ENCODE peak calls at places on chromosomes 13 and 19, in five cellular contexts. H is esophagus squamous epithelium, N is neural progenitor cell, A is cardiac fibroblast, Y is IMR-90. R is an unnamed sample.

GRCh38 chr19:13102666-13103584 is at the start of gene LYL1:
- DNase-seq in H (no peak), N (peak; percentile 83), A (peak; percentile 77), Y (no peak), R (no peak)

GRCh38 chr19:56671613-56671994 is at the start of gene ZNF835:
- DNase-seq in H (peak; percentile 28), N (no peak), A (peak; percentile 58), Y (no peak), R (no peak)

GRCh38 chr13:103351035-103351828 is 285.0 kb upstream of the SLC10A2 start:
- DNase-seq in H (no peak), N (peak; percentile 4), A (peak; percentile 39), Y (no peak), R (no peak)

GRCh38 chr13:41231786-41232185 is 31.6 kb downstream of the MTRF1 start:
- DNase-seq in H (no peak), N (no peak), A (peak; percentile 47), Y (peak; percentile 37), R (no peak)

GRCh38 chr19:11578342-11579142 is 1.1 kb upstream of the ACP5 start:
- DNase-seq in H (no peak), N (peak; percentile 25), A (peak; percentile 25), Y (no peak), R (no peak)

GRCh38 chr13:35767256-35767981 is 290.9 kb upstream of the MAB21L1 start:
- DNase-seq in H (no peak), N (no peak), A (no peak), Y (no peak), R (no peak)

GRCh38 chr13:47334173-47334572 is 437.3 kb upstream of the HTR2A start:
- DNase-seq in H (no peak), N (no peak), A (peak; percentile 76), Y (peak; percentile 93), R (no peak)

GRCh38 chr13:32246468-32246867 is 68.7 kb downstream of the ZAR1L start:
- DNase-seq in H (no peak), N (peak; percentile 83), A (peak; percentile 86), Y (peak; percentile 76), R (peak; percentile 44)

GRCh38 chr19:17834350-17835181 is 13.2 kb downstream of the JAK3 start:
- DNase-seq in H (no peak), N (peak; percentile 58), A (no peak), Y (no peak), R (no peak)

GRCh38 chr19:41540041-41540695 is 35.8 kb upstream of the CEACAM21 start:
- DNase-seq in H (no peak), N (no peak), A (no peak), Y (no peak), R (no peak)

GRCh38 chr19:41543582-41543981 is 32.4 kb upstream of the CEACAM21 start:
- DNase-seq in H (no peak), N (no peak), A (no peak), Y (no peak), R (no peak)

GRCh38 chr19:41542622-41543021 is 33.3 kb upstream of the CEACAM21 start:
- DNase-seq in H (no peak), N (no peak), A (no peak), Y (no peak), R (no peak)

GRCh38 chr19:41545547-41545946 is 30.4 kb upstream of the CEACAM21 start:
- DNase-seq in H (no peak), N (no peak), A (no peak), Y (no peak), R (no peak)

DNA sequence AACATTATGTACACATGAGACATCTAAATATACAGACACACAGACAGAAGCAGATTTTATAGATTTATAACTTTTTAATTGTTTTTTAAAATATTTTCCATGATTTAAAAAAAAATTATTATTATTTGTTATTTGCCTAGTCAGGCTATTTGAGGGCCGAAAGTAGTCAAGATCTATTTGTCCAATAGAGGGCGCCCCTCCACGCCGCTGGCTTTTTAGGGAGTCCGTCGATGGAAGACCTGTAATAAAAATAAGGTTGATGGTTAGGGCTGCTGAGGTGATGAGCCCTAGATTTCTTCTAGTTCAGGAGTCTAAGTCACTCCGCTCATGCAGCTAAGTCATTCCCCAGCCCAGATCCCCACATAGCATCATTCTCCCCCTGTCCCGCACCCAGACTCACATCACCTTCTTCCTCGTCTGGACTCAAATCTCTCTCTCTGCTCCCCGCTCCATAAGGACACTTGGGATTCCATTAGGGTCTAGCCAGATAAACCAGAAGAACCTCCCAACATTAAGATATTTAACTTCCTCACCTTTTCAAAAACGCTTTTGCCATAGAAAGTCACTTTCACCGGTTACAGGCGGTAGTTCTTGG is 33.9 kb upstream of the CEACAM21 start:
- DNase-seq in H (no peak), N (peak; percentile 57), A (peak; percentile 54), Y (peak; percentile 4), R (no peak)
- TF ChIP-seq CTCF in H (peak; percentile 56), N (peak; percentile 61), A (peak; percentile 67), Y (peak; percentile 39), R (peak; percentile 64)

GRCh38 chr19:46718157-46718933 is 1.4 kb upstream of the PRKD2 start:
- DNase-seq in H (no peak), N (peak; percentile 30), A (no peak), Y (no peak), R (peak; percentile 75)

GRCh38 chr19:46717034-46717715 is at the start of gene PRKD2:
- DNase-seq in H (no peak), N (peak; percentile 96), A (peak; percentile 87), Y (peak; percentile 68), R (no peak)

GRCh38 chr19:46718934-46719551 is 2.1 kb upstream of the PRKD2 start:
- DNase-seq in H (no peak), N (no peak), A (no peak), Y (no peak), R (peak; percentile 72)

GRCh38 chr19:46716672-46717033 is 261 bp downstream of the PRKD2 start:
- DNase-seq in H (no peak), N (peak; percentile 58), A (no peak), Y (no peak), R (no peak)

DNA sequence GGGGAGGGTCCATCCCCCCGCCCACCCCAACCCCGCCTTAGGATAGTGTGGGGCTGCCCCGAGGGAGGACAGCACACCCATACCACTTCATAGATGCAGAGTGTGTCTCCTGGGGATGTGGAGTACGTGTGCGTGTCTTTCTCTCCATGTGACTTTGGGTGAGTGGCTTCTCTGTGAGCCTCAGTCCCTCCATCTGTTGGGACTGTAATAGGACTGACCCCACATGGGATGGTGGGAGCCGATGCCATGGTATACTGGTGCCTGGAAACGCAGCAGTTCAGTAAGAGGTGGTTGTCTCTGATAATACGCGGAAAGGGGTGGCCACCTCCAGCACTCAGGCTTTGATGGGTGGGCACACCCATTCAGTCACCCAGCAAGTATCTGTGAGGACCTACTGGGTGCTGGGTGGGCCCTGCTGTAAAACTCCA is 816 bp upstream of the PRKD2 start:
- DNase-seq in H (no peak), N (no peak), A (no peak), Y (no peak), R (no peak)
- H3K4me3 ChIP-seq in H (peak overlapping the region; percentile 80), N (peak overlapping the region; percentile 99), A (peak overlapping the region; percentile 73), Y (peak overlapping the region; percentile 93), R (peak overlapping the region; percentile 72)

GRCh38 chr19:40533508-40533907 is 43.2 kb upstream of the SHKBP1 start:
- DNase-seq in H (no peak), N (no peak), A (no peak), Y (no peak), R (no peak)
- TF ChIP-seq CTCF in H (no peak), N (peak; percentile 25), A (peak; percentile 42), Y (peak; percentile 14), R (no peak)

DNA sequence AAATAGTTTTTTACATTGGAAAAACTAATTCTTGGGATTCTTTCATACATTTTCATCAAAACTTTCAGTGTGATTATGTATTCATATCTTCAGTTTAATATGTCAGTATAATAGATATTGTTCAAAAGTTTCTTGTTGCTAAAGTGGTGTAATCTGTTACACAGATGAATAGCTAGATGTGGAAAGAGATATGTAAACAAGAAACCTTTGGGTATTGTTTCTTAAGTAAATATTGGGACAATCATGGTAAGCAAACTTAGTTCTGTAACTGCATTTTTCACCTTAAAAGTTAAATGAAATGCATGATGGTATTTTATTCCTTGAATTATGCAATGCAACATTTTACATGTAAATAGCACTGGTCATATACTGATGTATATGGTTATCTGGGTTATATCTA is 12.2 kb downstream of the ABHD13 start:
- DNase-seq in H (no peak), N (no peak), A (no peak), Y (no peak), R (no peak)
- H3K4me3 ChIP-seq in H (no peak overlapping the region), N (no peak overlapping the region), A (no peak overlapping the region), Y (no peak overlapping the region), R (no peak overlapping the region)

DNA sequence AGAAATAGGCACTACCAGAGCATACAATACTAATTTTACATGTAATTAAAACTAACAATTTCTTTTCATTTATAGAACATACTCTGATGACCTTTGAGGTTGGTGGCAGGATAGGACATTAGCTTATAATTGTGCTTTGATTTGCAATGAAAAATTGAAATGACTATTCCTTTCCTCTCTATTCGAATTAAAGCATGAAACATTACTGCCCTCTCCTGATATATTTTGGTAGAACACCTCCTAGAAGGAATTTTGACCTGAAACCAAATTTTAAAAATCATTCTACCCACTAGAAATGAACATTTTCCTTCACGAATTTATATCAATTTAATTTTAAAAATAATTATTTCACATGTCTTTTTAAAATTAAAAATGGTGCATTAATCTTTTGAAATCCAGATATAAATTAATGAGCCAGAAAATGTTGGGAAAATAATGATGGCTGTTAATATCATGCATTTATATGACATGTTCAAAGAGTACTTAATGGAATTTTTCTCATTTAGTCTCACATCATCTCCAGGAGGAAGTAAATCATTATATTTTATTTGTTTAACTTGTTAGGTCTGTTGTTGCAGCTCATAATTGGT is 556.3 kb upstream of the ARGLU1 start:
- DNase-seq in H (no peak), N (peak; percentile 31), A (peak; percentile 10), Y (peak; percentile 36), R (no peak)
- TF ChIP-seq CTCF in H (peak; percentile 36), N (peak; percentile 79), A (peak; percentile 24), Y (peak; percentile 79), R (peak; percentile 21)

R was measured in GM12864.